ENCODE peak calls at places on chromosomes 12 and 14, in eight cellular contexts. J is CD8-positive, alpha-beta T cell; B is psoas muscle; D is neural progenitor cell; S is activated B cell treated with CpG ODN at 0.5 μM for 24 hours; V is left ventricle myocardium inferior; C is dorsolateral prefrontal cortex; Z is endothelial cell. N is an unnamed sample.

GRCh38 chr14:55877942-55878341 is 240.3 kb upstream of the PELI2 start:
- DNase-seq in B (no peak), Z (no peak), J (no peak), V (no peak), C (no peak), S (no peak), D (no peak), N (no peak)

GRCh38 chr14:75438486-75439080 is 10.8 kb downstream of the JDP2 start:
- DNase-seq in S (no peak), Z (no peak), B (no peak), C (no peak), J (no peak), D (no peak), V (no peak), N (no peak)

GRCh38 chr12:116529048-116529447 is 30.1 kb upstream of the MAP1LC3B2 start:
- DNase-seq in B (no peak), Z (no peak), S (no peak), D (no peak), V (no peak), C (no peak), J (no peak), N (no peak)

GRCh38 chr12:49564241-49565118 is 3.5 kb downstream of the MCRS1 start:
- DNase-seq in D (no peak), C (peak), V (peak), J (no peak), S (no peak), B (peak), Z (no peak), N (peak)

GRCh38 chr14:71702799-71703198 is 229.4 kb upstream of the RGS6 start:
- DNase-seq in J (no peak), Z (no peak), B (no peak), S (no peak), D (no peak), C (no peak), V (no peak), N (no peak)

GRCh38 chr12:46266382-46266791 is 2.5 kb downstream of the SLC38A1 start:
- DNase-seq in J (no peak), Z (no peak), S (no peak), D (peak), B (no peak), C (no peak), V (no peak), N (no peak)

GRCh38 chr12:92552412-92553108 is 150.2 kb upstream of the PLEKHG7 start:
- DNase-seq in C (no peak), B (no peak), J (no peak), V (no peak), Z (no peak), S (no peak), D (no peak), N (no peak)

GRCh38 chr12:40646456-40646855 is 45.8 kb upstream of the CNTN1 start:
- DNase-seq in C (no peak), B (no peak), Z (no peak), V (no peak), D (no peak), S (no peak), J (no peak), N (no peak)

GRCh38 chr12:93786669-93787397 is 109.7 kb downstream of the CRADD start:
- DNase-seq in J (no peak), S (no peak), D (no peak), V (no peak), C (no peak), B (no peak), Z (no peak), N (no peak)

GRCh38 chr14:76784881-76785280 is 23.6 kb downstream of the VASH1 start:
- DNase-seq in D (peak), J (peak), C (peak), B (peak), Z (peak), S (no peak), V (peak), N (peak)

DNA sequence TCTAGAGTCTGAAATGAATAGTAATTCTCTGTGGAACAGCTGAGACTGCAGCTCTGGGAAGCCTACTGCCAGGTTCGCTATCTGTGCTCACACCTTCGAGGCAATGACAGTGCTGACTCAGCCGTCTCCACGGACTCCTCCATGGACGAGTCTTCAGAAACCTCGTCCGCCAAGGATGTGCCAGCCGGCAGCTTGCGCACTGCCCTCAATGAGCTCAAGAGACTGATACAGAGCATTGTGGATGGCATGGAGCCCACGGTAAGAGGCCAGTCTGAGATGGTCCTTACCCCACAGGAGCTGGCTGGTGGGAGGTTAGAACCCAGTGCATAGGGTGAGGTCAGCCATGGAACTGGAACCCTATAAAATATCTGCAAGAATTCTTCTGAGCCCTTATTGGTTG is 44.1 kb downstream of the RAB35 start:
- DNase-seq in B (peak), S (no peak), J (no peak), V (no peak), D (no peak), C (no peak), Z (no peak), N (no peak)
- TF ChIP-seq CTCF in B (no peak), S (no peak), J (no peak), V (no peak), D (no peak), C (no peak), Z (no peak), N (no peak)

DNA sequence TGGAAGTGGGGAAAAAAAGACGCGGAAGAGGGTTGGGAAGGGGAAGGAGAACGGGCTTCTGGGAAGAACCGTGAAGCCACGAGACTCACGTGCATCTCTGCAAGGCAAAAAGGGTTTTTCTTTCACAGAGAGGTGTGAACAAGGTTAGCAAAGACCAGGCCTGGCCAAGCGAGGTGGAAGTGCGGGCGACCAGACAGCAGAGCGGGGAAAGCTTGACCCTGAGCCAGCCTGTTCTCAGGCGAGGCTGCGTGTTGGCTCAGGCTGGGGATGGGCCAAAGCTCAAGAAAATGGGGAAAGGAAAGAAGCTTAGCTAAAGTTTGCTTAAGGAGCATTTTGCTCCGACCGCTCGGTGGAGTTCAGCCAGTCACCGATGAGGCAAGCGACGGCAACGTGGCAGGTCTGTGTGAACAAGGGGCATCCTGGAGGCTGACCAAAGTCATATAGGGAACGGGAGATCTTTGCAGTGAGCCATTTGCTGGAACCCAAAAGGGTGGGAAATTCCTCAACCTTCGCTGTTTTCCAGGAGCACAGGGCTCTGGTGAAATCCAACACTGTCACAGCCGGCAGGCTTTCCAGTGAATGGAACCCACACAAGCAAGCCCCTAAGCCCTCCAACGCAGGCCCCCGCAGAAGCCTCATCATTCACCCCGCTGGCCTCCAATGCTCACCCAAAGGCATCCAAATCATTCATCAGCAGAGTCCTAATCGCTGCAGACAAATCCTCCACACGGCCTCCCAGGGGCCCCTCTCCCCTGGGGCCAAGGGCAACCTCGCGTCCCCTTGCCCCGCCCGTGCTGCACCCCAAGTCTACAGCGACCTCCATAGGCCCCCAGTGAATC is 793 bp downstream of the ZNF605 start:
- DNase-seq in J (no peak), B (peak), V (peak), S (no peak), Z (peak), C (no peak), D (peak), N (peak)
- TF ChIP-seq CTCF in J (no peak), B (no peak), V (no peak), S (no peak), Z (no peak), C (no peak), D (peak), N (no peak)

GRCh38 chr12:2675776-2676175 is 119.0 kb upstream of the FKBP4 start:
- DNase-seq in Z (no peak), D (no peak), C (no peak), V (no peak), J (no peak), S (no peak), B (no peak), N (no peak)
- TF ChIP-seq CTCF in Z (no peak), D (no peak), C (no peak), V (no peak), J (no peak), S (no peak), B (no peak), N (no peak)

DNA sequence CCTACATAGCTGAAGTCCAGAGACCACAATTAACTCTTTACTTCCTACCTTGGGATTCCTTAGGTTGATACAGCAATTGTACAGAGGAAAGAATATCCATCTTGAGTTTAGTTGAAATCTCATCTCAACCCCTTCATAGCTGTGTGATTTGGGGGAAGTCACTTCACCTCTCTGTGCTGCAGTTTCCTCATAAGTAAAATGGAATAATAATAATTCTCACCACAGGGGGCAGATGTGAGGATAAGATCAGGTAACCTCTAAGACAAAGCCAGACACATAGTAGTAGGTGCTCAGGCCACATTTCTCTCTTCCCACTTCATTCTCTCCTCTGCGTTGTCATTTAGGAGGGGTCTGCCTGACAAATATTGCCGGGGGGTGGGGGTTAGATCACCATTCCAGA is 6.7 kb downstream of the FOXN4 start:
- DNase-seq in D (no peak), Z (no peak), C (no peak), B (no peak), V (no peak), S (no peak), J (no peak), N (no peak)
- TF ChIP-seq CTCF in D (no peak), Z (peak), C (no peak), B (no peak), V (no peak), S (no peak), J (no peak), N (peak)

GRCh38 chr12:123748661-123749060 is 13.4 kb upstream of the DNAH10 start:
- DNase-seq in S (no peak), Z (no peak), B (no peak), D (no peak), V (no peak), C (no peak), J (no peak), N (no peak)
- TF ChIP-seq CTCF in S (no peak), Z (no peak), B (no peak), D (no peak), V (no peak), C (no peak), J (no peak), N (no peak)

GRCh38 chr14:36069535-36069900 is 107.0 kb downstream of the PTCSC3 start:
- DNase-seq in Z (peak), D (peak), B (no peak), V (no peak), C (peak), J (no peak), S (no peak), N (no peak)

GRCh38 chr14:36068777-36069534 is 107.6 kb downstream of the PTCSC3 start:
- DNase-seq in J (no peak), S (no peak), D (no peak), V (no peak), Z (no peak), C (no peak), B (no peak), N (no peak)

GRCh38 chr14:36066636-36067035 is 109.9 kb downstream of the PTCSC3 start:
- DNase-seq in V (no peak), C (no peak), B (no peak), J (no peak), Z (no peak), S (no peak), D (no peak), N (no peak)

GRCh38 chr14:36067428-36068187 is 108.9 kb downstream of the PTCSC3 start:
- DNase-seq in V (no peak), D (no peak), C (no peak), B (no peak), J (no peak), Z (no peak), S (no peak), N (no peak)

DNA sequence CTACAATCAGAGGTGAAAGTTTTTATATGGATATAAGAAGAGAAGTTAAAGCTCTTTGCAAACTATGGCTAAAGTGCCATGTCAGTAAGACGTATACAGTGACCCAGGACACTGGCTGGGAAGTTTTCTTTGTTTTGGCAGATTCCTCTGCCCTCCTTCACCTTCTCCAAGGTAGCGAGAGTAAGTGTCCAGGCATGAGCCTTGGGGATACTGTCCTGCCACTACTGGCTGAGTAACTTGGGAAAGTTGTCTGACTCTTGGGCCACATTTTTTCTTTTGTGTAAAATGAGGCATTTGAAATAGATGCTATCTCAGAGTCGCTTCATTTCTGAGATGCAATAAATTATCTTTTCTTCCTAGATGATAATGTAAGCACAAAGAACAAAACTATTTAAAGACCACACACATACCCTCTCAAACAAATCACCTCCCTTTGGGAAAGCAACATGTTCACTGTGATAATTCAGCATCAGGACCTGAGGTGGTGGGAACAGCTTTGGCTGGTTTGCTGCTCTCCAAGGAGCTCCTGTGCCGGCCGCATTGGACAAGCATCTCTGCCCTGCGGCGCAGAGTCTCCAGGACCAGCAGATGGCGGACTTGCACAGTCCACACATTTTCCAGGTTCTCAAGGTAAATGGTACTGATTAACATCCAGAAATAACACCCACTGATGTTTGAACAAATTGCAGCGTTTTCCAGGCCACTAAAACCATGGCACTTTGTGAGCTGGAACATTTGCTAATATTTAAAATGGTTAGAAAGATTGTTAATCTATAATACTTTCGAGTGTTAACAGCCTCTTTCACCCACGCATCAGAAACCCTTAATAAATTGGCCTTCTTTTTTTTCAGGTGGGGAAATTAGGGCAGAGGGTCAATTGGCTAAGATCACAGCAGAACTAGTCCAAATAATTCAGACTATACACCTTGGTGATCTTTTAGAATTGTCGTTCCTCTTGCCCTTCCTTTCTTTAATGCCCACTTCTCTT is 106.2 kb downstream of the PTCSC3 start:
- DNase-seq in Z (peak), C (peak), D (peak), J (no peak), V (peak), B (no peak), S (no peak), N (no peak)
- TF ChIP-seq CTCF in Z (peak), C (peak), D (peak), J (no peak), V (peak), B (peak), S (no peak), N (peak)

DNA sequence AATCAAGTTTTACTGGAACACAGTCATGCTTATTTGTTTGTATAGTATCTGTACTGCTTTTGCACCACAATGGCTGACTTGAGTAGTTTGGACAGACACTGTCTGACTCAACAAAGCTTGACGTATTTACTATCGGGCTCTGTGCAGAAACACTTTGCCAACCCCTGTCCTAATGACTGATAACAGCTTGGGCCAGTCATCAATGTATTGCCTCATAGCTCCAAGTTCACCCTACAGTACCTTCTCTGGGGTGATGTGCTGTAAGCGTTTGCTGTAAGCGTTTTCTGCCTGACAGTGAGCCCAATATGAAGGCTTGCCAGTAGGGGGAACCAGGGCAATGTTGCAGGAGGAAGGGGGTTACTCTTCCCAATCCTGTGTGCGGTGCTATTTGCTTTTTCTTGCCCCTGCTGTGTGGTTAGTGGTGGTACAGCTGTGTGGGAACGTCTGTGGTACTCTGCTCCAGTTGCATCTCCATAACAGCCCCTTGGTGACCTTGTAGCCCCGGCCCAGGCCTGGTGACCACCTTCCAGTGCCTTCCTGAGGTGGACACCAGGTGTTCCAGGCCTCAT is 5.4 kb upstream of the CCDC177 start:
- DNase-seq in Z (peak), V (no peak), S (no peak), J (no peak), D (peak), C (no peak), B (no peak), N (no peak)
- TF ChIP-seq CTCF in Z (peak), V (peak), S (no peak), J (no peak), D (peak), C (peak), B (peak), N (peak)

GRCh38 chr12:65282840-65283239 is 4.4 kb downstream of the MSRB3 start:
- DNase-seq in D (no peak), V (no peak), B (no peak), C (no peak), Z (no peak), S (no peak), J (no peak), N (no peak)
- TF ChIP-seq CTCF in D (no peak), V (no peak), B (no peak), C (no peak), Z (no peak), S (no peak), J (no peak), N (no peak)

GRCh38 chr12:65121956-65122469 is 908 bp upstream of the WIF1 start:
- DNase-seq in Z (no peak), D (peak), B (no peak), S (no peak), V (no peak), J (no peak), C (no peak), N (no peak)

GRCh38 chr12:65121049-65121955 is at the start of gene WIF1:
- DNase-seq in V (no peak), D (peak), C (peak), B (peak), J (no peak), S (peak), Z (peak), N (no peak)

GRCh38 chr12:65122661-65123060 is 1.6 kb upstream of the WIF1 start:
- DNase-seq in J (no peak), D (peak), B (no peak), S (no peak), Z (no peak), V (no peak), C (no peak), N (no peak)

GRCh38 chr12:65125247-65125646 is 4.1 kb upstream of the WIF1 start:
- DNase-seq in S (no peak), V (no peak), Z (no peak), J (no peak), D (no peak), B (no peak), C (no peak), N (no peak)

DNA sequence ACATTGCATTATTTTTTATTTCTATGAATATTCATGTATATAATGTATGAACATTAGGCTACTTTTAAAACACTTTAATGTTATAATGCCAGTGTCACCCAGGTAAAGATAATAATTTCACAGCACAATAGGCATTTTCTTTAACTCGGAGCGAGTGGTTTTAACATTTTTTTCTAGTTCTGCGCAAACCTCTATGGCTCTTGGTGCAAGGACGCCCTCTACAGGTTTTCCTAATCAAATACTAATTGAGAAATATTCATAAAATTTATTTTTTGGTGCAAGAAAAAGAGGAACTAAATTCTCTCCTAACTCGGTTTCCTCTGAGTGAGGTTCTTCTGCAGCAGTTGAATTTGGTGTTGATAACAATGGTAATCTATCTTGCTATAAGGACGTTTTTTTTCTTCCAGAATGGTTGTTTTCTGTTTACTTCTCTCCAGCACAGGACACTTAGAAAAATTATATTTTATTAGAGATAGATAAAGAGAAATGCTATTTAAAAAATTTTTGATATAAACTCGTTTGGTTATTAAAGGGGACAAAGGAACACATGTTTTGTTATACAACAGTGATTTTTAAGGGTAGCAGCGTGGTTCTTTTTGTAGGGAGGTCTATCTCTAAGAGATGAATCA is 2.4 kb upstream of the WIF1 start:
- DNase-seq in J (no peak), B (no peak), S (no peak), D (peak), V (no peak), Z (peak), C (no peak), N (no peak)
- TF ChIP-seq CTCF in J (peak), B (peak), S (no peak), D (peak), V (peak), Z (peak), C (peak), N (peak)

GRCh38 chr14:98393527-98393926 is 878.5 kb downstream of the BCL11B start:
- DNase-seq in B (no peak), D (no peak), S (no peak), Z (no peak), V (no peak), C (no peak), J (no peak), N (no peak)
- TF ChIP-seq CTCF in B (no peak), D (no peak), S (no peak), Z (no peak), V (no peak), C (no peak), J (no peak), N (no peak)

N was measured in D721Med.